ENCODE peak calls at places on chromosome 19, in nine cellular contexts. I is effector memory CD4-positive, alpha-beta T cell; X is T-helper 2 cell; U is sciatic nerve; L is HEK293T; C is progenitor cell of endocrine pancreas; N is CD8-positive, alpha-beta T cell; W is smooth muscle cell of the brain vasculature; G is posterior cingulate gyrus. R is an unnamed sample.

GRCh38 chr19:48819366-48819816 is 8.6 kb upstream of the BCAT2 start:
- DNase-seq in G (no peak), C (no peak), X (no peak), U (peak; percentile 86), N (no peak), L (no peak), I (no peak), W (no peak), R (peak; percentile 81)

GRCh38 chr19:4058696-4059492 is 7.8 kb downstream of the ZBTB7A start:
- DNase-seq in U (no peak), C (no peak), I (no peak), X (no peak), N (no peak), L (no peak), G (peak; percentile 69), W (no peak), R (no peak)

GRCh38 chr19:14305706-14306105 is 75.5 kb upstream of the ADGRE5 start:
- DNase-seq in G (no peak), U (no peak), C (no peak), N (no peak), X (no peak), L (no peak), I (no peak), W (no peak), R (no peak)

GRCh38 chr19:14427461-14427860 is 5.6 kb upstream of the PKN1 start:
- DNase-seq in U (no peak), W (no peak), C (no peak), L (no peak), X (no peak), G (no peak), N (no peak), I (no peak), R (no peak)

GRCh38 chr19:3982701-3983541 is 2.3 kb downstream of the EEF2 start:
- DNase-seq in X (no peak), U (no peak), N (no peak), W (no peak), C (no peak), I (no peak), L (no peak), G (no peak), R (peak; percentile 70)

GRCh38 chr19:48896191-48896720 is 2.3 kb downstream of the TULP2 start:
- DNase-seq in G (peak; percentile 64), C (no peak), U (peak; percentile 82), N (peak; percentile 69), L (peak; percentile 82), X (no peak), W (no peak), I (no peak), R (no peak)

GRCh38 chr19:3471954-3472655 is 8.2 kb downstream of the SMIM24 start:
- DNase-seq in G (no peak), N (peak; percentile 30), I (no peak), C (no peak), X (no peak), U (no peak), W (no peak), L (peak; percentile 69), R (no peak)

GRCh38 chr19:13557756-13558398 is 51.6 kb upstream of the CACNA1A start:
- DNase-seq in W (no peak), I (no peak), N (no peak), U (no peak), G (no peak), C (no peak), L (peak; percentile 21), X (no peak), R (no peak)